ENCODE peak calls at places on chromosomes 13 and 19, in four cellular contexts. V is AG09319, O is iPS DF 6.9, Z is anterior cingulate cortex. X is an unnamed sample.
A peak's percentile ranks its signal among the peaks of the same experiment; 100 is the strongest.

GRCh38 chr13:109761695-109762094 is 24.7 kb downstream of the IRS2 start:
- DNase-seq in O (no peak), Z (no peak), V (no peak), X (no peak)

GRCh38 chr19:13163609-13164364 is 13.6 kb downstream of the IER2 start:
- DNase-seq in O (no peak), V (peak; percentile 76), Z (peak; percentile 24), X (peak; percentile 35)

GRCh38 chr13:76610819-76611415 is 275.3 kb downstream of the KCTD12 start:
- DNase-seq in O (no peak), V (no peak), Z (no peak), X (no peak)

GRCh38 chr19:46809534-46810272 is 21.3 kb upstream of the SLC1A5 start:
- DNase-seq in Z (no peak), V (no peak), O (no peak), X (no peak)

GRCh38 chr13:33257786-33258185 is 27.8 kb downstream of the STARD13 start:
- DNase-seq in O (no peak), Z (no peak), V (no peak), X (no peak)

GRCh38 chr19:12838893-12839656 is 760 bp downstream of the MAST1 start:
- DNase-seq in Z (no peak), V (no peak), O (no peak), X (peak; percentile 78)

GRCh38 chr13:30116379-30116778 is 191.0 kb downstream of the KATNAL1 start:
- DNase-seq in V (no peak), Z (no peak), O (no peak), X (no peak)

GRCh38 chr13:67736646-67737420 is 506.7 kb upstream of the PCDH9 start:
- DNase-seq in Z (no peak), O (peak; percentile 72), V (no peak), X (peak; percentile 60)

GRCh38 chr19:54256250-54257115 is 590 bp downstream of the LILRB5 start:
- DNase-seq in V (no peak), O (no peak), Z (no peak), X (no peak)

GRCh38 chr13:111184685-111185401 is 69.7 kb downstream of the ARHGEF7 start:
- DNase-seq in O (no peak), V (no peak), Z (no peak), X (peak; percentile 99)

GRCh38 chr13:109235901-109236300 is 550.5 kb downstream of the IRS2 start:
- DNase-seq in Z (no peak), O (no peak), V (no peak), X (no peak)

GRCh38 chr13:27660511-27660910 is 38.8 kb downstream of the POLR1D start:
- DNase-seq in V (no peak), O (no peak), Z (no peak), X (no peak)

GRCh38 chr19:1394252-1395193 is 6.8 kb downstream of the GAMT start:
- DNase-seq in Z (no peak), V (no peak), O (no peak), X (no peak)

GRCh38 chr13:71851541-71851940 is 15.5 kb downstream of the DACH1 start:
- DNase-seq in O (no peak), Z (no peak), V (no peak), X (no peak)

GRCh38 chr19:3365447-3366103 is 808 bp upstream of the NFIC start:
- DNase-seq in Z (peak; percentile 30), V (no peak), O (no peak), X (no peak)

GRCh38 chr13:30125422-30126073 is 181.8 kb downstream of the KATNAL1 start:
- DNase-seq in Z (no peak), V (peak; percentile 71), O (no peak), X (no peak)

GRCh38 chr19:5839312-5840017 is at the start of gene FUT6:
- DNase-seq in Z (no peak), V (no peak), O (no peak), X (no peak)

GRCh38 chr19:48033604-48034003 is 10.3 kb downstream of the CABP5 start:
- DNase-seq in O (no peak), V (no peak), Z (no peak), X (no peak)

GRCh38 chr19:5147971-5148793 is 179.3 kb downstream of the KDM4B start:
- DNase-seq in V (no peak), Z (peak; percentile 34), O (no peak), X (no peak)